ENCODE peak calls at places on chromosomes 3 and 15, in five cellular contexts. Z, D, V, N and T are unnamed samples.
A peak's percentile ranks its signal among the peaks of the same experiment; 100 is the strongest.

GRCh38 chr3:124818398-124819150 is 68.6 kb downstream of the ITGB5 start:
- DNase-seq in D (no peak), V (no peak), Z (no peak), N (no peak), T (no peak)

GRCh38 chr3:29755416-29755815 is 474.5 kb downstream of the RBMS3 start:
- DNase-seq in D (no peak), N (no peak), Z (no peak), V (no peak), T (no peak)

GRCh38 chr3:99651561-99651960 is 13.2 kb downstream of the COL8A1 start:
- DNase-seq in Z (no peak), D (no peak), N (no peak), V (no peak), T (no peak)

GRCh38 chr15:69802432-69802831 is 295.3 kb downstream of the TLE3 start:
- DNase-seq in D (no peak), V (no peak), N (no peak), Z (no peak), T (no peak)

GRCh38 chr3:157487339-157487738 is 15.9 kb downstream of the VEPH1 start:
- DNase-seq in Z (no peak), N (no peak), D (no peak), V (no peak), T (no peak)

GRCh38 chr15:58947179-58947578 is 13.7 kb upstream of the SLTM start:
- DNase-seq in Z (no peak), N (no peak), D (no peak), V (no peak), T (no peak)

GRCh38 chr15:31427411-31427810 is 100.8 kb downstream of the KLF13 start:
- DNase-seq in Z (no peak), V (no peak), N (no peak), D (no peak), T (no peak)

GRCh38 chr15:77851696-77852095 is 219.0 kb upstream of the LINGO1 start:
- DNase-seq in Z (no peak), N (no peak), V (peak; percentile 81), D (peak; percentile 6), T (no peak)

GRCh38 chr3:61832375-61833229 is 271.2 kb downstream of the PTPRG start:
- DNase-seq in V (no peak), Z (no peak), N (no peak), D (no peak), T (no peak)

GRCh38 chr3:71724584-71725278 is 471 bp downstream of the EIF4E3 start:
- DNase-seq in V (peak; percentile 80), N (no peak), D (no peak), Z (no peak), T (no peak)

GRCh38 chr3:14416453-14416852 is 14.0 kb downstream of the SLC6A6 start:
- DNase-seq in D (no peak), N (no peak), Z (no peak), V (no peak), T (no peak)

GRCh38 chr3:149376728-149377407 is 581 bp downstream of the TM4SF1 start:
- DNase-seq in N (no peak), D (no peak), Z (no peak), V (no peak), T (no peak)

GRCh38 chr3:149375164-149375823 is 2.2 kb downstream of the TM4SF1 start:
- DNase-seq in Z (no peak), N (no peak), D (no peak), V (no peak), T (no peak)

GRCh38 chr3:149375824-149376196 is 1.6 kb downstream of the TM4SF1 start:
- DNase-seq in V (no peak), D (no peak), N (no peak), Z (no peak), T (no peak)

GRCh38 chr3:149378420-149379388 is 1.3 kb upstream of the TM4SF1 start:
- DNase-seq in Z (no peak), N (no peak), V (no peak), D (no peak), T (no peak)

DNA sequence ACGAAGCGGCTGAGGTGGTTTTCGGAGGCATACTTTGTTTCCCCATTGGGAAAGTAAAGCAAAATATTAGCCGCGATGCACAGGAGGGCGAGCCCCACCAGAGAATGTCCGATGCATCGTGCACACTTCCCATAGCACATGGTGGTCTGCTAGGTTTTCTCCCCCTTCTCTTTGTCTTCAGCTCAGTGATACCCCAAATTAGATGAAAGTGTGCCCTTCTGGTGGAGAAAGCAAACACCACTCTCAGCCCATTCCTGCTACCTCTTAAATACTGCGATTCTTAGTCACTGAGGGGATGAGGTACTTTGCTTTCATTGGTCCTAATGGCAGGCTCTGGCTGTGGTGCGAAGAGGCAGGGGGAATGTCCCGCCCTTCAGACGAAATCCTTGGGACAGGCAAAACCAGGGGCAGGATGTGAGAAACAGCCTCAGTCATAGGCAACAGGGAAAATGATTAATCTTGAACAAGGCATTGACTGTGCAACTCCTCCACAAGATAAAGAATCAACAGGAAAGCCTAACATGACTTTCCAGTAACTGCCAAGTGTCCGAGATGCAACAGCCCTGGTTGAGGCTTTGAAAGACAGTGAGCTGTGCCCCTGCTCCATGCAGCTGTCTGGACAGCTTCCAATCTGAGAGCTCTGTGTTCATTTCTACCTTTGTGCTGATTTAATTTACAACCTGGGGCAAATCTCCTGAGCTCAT is at the start of gene TM4SF1:
- DNase-seq in V (no peak), Z (no peak), N (no peak), D (peak; percentile 97), T (no peak)
- TF ChIP-seq TAF1 in V (peak; percentile 68), Z (no peak), N (no peak), D (peak; percentile 98), T (no peak)

DNA sequence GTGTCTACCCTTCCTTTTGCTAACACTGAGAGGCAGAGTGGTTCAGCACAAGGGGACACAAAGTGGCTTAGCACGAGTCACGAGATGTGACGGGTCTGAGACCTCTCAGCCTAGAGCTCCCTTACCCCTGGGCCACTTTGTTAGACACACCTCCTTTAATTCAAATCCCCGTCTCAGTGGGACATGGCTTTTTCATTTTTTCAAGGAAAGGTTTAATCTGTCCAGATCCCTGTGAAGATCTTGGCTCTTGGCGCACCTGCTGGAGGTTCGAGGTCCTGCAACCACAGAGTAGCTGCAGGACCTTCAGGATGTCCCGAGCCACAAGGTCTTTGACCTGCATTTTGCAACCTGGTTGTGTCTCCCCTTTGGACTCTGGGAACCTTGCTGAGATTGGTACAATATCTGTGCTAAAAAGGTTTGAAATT is 52.0 kb downstream of the LPP start:
- DNase-seq in Z (peak; percentile 19), V (no peak), D (peak; percentile 81), N (no peak), T (no peak)
- H2AFZ ChIP-seq in Z (no peak overlapping the region), V (no peak overlapping the region), D (no peak overlapping the region), N (no peak overlapping the region), T (no peak overlapping the region)

GRCh38 chr15:90228960-90229359 is 4.8 kb downstream of the CIB1 start:
- DNase-seq in D (no peak), V (no peak), N (no peak), Z (no peak), T (no peak)

GRCh38 chr15:90230610-90231009 is 3.1 kb downstream of the CIB1 start:
- DNase-seq in D (no peak), Z (no peak), V (no peak), N (no peak), T (no peak)

GRCh38 chr15:90227816-90228772 is 5.6 kb downstream of the CIB1 start:
- DNase-seq in Z (no peak), D (no peak), V (no peak), N (no peak), T (no peak)

GRCh38 chr15:90231028-90232017 is 2.4 kb downstream of the CIB1 start:
- DNase-seq in D (no peak), V (no peak), Z (no peak), N (peak; percentile 32), T (no peak)

GRCh38 chr15:90230071-90230494 is 3.7 kb downstream of the CIB1 start:
- DNase-seq in N (no peak), Z (no peak), V (no peak), D (no peak), T (no peak)
- TF ChIP-seq TAF1 in N (no peak), Z (no peak), V (no peak), D (no peak), T (no peak)

DNA sequence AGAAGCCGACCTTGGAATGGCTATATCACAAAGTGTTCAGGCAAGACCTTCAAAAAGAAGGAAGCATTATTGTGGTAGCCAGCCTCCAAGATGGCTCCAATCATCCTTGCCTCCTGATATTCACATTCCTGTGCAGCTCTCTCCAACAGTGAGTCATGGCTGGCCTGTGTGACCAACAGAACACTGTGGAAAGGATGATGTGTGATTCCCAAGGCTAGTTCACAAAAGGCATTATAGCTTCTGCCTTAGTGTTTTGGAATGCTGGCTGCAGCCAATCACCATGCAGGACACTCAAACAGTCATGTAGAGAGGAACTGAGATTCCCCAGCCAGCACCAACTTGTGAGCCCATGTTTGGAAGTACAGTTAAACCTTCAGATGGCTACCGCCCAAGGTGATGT is 102.6 kb downstream of the EFL1 start:
- DNase-seq in N (no peak), Z (no peak), D (no peak), V (no peak), T (no peak)
- H2AFZ ChIP-seq in N (no peak overlapping the region), Z (no peak overlapping the region), D (no peak overlapping the region), V (peak overlapping the region; percentile 54), T (no peak overlapping the region)

GRCh38 chr15:91871797-91872196 is 18.3 kb downstream of the SLCO3A1 start:
- DNase-seq in V (no peak), D (no peak), N (no peak), Z (no peak), T (no peak)

GRCh38 chr15:91867581-91868026 is 14.1 kb downstream of the SLCO3A1 start:
- DNase-seq in D (no peak), N (no peak), V (peak; percentile 29), Z (no peak), T (no peak)

GRCh38 chr15:91873133-91873526 is 19.6 kb downstream of the SLCO3A1 start:
- DNase-seq in Z (no peak), V (no peak), D (no peak), N (no peak), T (no peak)

GRCh38 chr15:91872356-91873132 is 19.0 kb downstream of the SLCO3A1 start:
- DNase-seq in V (no peak), Z (no peak), D (no peak), N (no peak), T (no peak)

GRCh38 chr15:91871138-91871537 is 17.6 kb downstream of the SLCO3A1 start:
- DNase-seq in V (no peak), Z (no peak), N (no peak), D (no peak), T (no peak)
- TF ChIP-seq TAF1 in V (no peak), Z (no peak), N (no peak), D (no peak), T (no peak)

GRCh38 chr3:79953591-79954105 is 185.8 kb upstream of the ROBO1 start:
- DNase-seq in N (no peak), Z (no peak), D (no peak), V (no peak), T (no peak)
- H2AFZ ChIP-seq in N (no peak overlapping the region), Z (no peak overlapping the region), D (no peak overlapping the region), V (no peak overlapping the region), T (no peak overlapping the region)